ENCODE peak calls at places on chromosomes 2 and 18, in seven cellular contexts. One of them, this sample, is unnamed.

GRCh38 chr2:168090366-168091019 is 156.9 kb downstream of the STK39 start:
- DNase-seq in SK-N-SH: no peak
- DNase-seq in progenitor cell of endocrine pancreas: no peak
- DNase-seq in astrocyte of the cerebellum: no peak
- DNase-seq in BE2C: no peak
- DNase-seq in cardiac muscle cell: no peak
- DNase-seq in left lung: no peak
- DNase-seq in this sample: no peak

GRCh38 chr2:112229365-112229764 is 25.5 kb downstream of the ZC3H8 start:
- DNase-seq in SK-N-SH: no peak
- DNase-seq in left lung: no peak
- DNase-seq in progenitor cell of endocrine pancreas: no peak
- DNase-seq in cardiac muscle cell: no peak
- DNase-seq in BE2C: no peak
- DNase-seq in astrocyte of the cerebellum: no peak
- DNase-seq in this sample: no peak

GRCh38 chr2:179518891-179519290 is 254.3 kb upstream of the SESTD1 start:
- DNase-seq in astrocyte of the cerebellum: no peak
- DNase-seq in progenitor cell of endocrine pancreas: no peak
- DNase-seq in cardiac muscle cell: no peak
- DNase-seq in SK-N-SH: no peak
- DNase-seq in left lung: peak
- DNase-seq in BE2C: no peak
- DNase-seq in this sample: no peak

GRCh38 chr2:137968477-137969417 is 4.5 kb downstream of the HNMT start:
- DNase-seq in progenitor cell of endocrine pancreas: no peak
- DNase-seq in SK-N-SH: no peak
- DNase-seq in astrocyte of the cerebellum: no peak
- DNase-seq in left lung: no peak
- DNase-seq in BE2C: no peak
- DNase-seq in cardiac muscle cell: no peak
- DNase-seq in this sample: no peak

GRCh38 chr2:172884336-172884735 is 148.7 kb downstream of the RAPGEF4 start:
- DNase-seq in SK-N-SH: no peak
- DNase-seq in astrocyte of the cerebellum: no peak
- DNase-seq in left lung: no peak
- DNase-seq in BE2C: no peak
- DNase-seq in cardiac muscle cell: no peak
- DNase-seq in progenitor cell of endocrine pancreas: no peak
- DNase-seq in this sample: no peak

GRCh38 chr2:229917793-229918192 is 4.0 kb downstream of the TRIP12 start:
- DNase-seq in SK-N-SH: no peak
- DNase-seq in BE2C: no peak
- DNase-seq in astrocyte of the cerebellum: no peak
- DNase-seq in cardiac muscle cell: no peak
- DNase-seq in left lung: no peak
- DNase-seq in progenitor cell of endocrine pancreas: no peak
- DNase-seq in this sample: no peak

GRCh38 chr18:34942276-34942675 is 98.9 kb upstream of the MAPRE2 start:
- DNase-seq in astrocyte of the cerebellum: no peak
- DNase-seq in progenitor cell of endocrine pancreas: no peak
- DNase-seq in cardiac muscle cell: no peak
- DNase-seq in SK-N-SH: no peak
- DNase-seq in left lung: no peak
- DNase-seq in BE2C: no peak
- DNase-seq in this sample: no peak

GRCh38 chr18:8661754-8662573 is 43.4 kb upstream of the MTCL1 start:
- DNase-seq in progenitor cell of endocrine pancreas: no peak
- DNase-seq in astrocyte of the cerebellum: peak
- DNase-seq in left lung: no peak
- DNase-seq in cardiac muscle cell: peak
- DNase-seq in BE2C: peak
- DNase-seq in SK-N-SH: peak
- DNase-seq in this sample: peak

GRCh38 chr18:10748641-10749040 is 222.8 kb downstream of the NAPG start:
- DNase-seq in SK-N-SH: no peak
- DNase-seq in BE2C: no peak
- DNase-seq in astrocyte of the cerebellum: peak
- DNase-seq in left lung: no peak
- DNase-seq in cardiac muscle cell: no peak
- DNase-seq in progenitor cell of endocrine pancreas: no peak
- DNase-seq in this sample: no peak

GRCh38 chr18:35605686-35606417 is 24.3 kb downstream of the GALNT1 start:
- DNase-seq in BE2C: no peak
- DNase-seq in SK-N-SH: no peak
- DNase-seq in progenitor cell of endocrine pancreas: no peak
- DNase-seq in astrocyte of the cerebellum: no peak
- DNase-seq in left lung: no peak
- DNase-seq in cardiac muscle cell: no peak
- DNase-seq in this sample: no peak

GRCh38 chr2:54899576-54900200 is 150.6 kb downstream of the RTN4 start:
- DNase-seq in astrocyte of the cerebellum: peak
- DNase-seq in BE2C: no peak
- DNase-seq in left lung: no peak
- DNase-seq in progenitor cell of endocrine pancreas: no peak
- DNase-seq in cardiac muscle cell: peak
- DNase-seq in SK-N-SH: peak
- DNase-seq in this sample: no peak

GRCh38 chr2:32622570-32623310 is 5.1 kb upstream of the TTC27 start:
- DNase-seq in left lung: no peak
- DNase-seq in astrocyte of the cerebellum: no peak
- DNase-seq in cardiac muscle cell: no peak
- DNase-seq in SK-N-SH: no peak
- DNase-seq in progenitor cell of endocrine pancreas: no peak
- DNase-seq in BE2C: no peak
- DNase-seq in this sample: no peak

GRCh38 chr18:48670751-48671560 is 132.1 kb downstream of the CTIF start:
- DNase-seq in astrocyte of the cerebellum: no peak
- DNase-seq in BE2C: no peak
- DNase-seq in SK-N-SH: no peak
- DNase-seq in left lung: no peak
- DNase-seq in progenitor cell of endocrine pancreas: no peak
- DNase-seq in cardiac muscle cell: no peak
- DNase-seq in this sample: no peak

GRCh38 chr2:122598784-122599183 is 843.3 kb downstream of the TSN start:
- DNase-seq in cardiac muscle cell: no peak
- DNase-seq in progenitor cell of endocrine pancreas: no peak
- DNase-seq in astrocyte of the cerebellum: no peak
- DNase-seq in SK-N-SH: no peak
- DNase-seq in BE2C: no peak
- DNase-seq in left lung: no peak
- DNase-seq in this sample: no peak

GRCh38 chr18:69655816-69656215 is 255.1 kb downstream of the DOK6 start:
- DNase-seq in SK-N-SH: no peak
- DNase-seq in progenitor cell of endocrine pancreas: no peak
- DNase-seq in BE2C: no peak
- DNase-seq in astrocyte of the cerebellum: no peak
- DNase-seq in left lung: no peak
- DNase-seq in cardiac muscle cell: no peak
- DNase-seq in this sample: no peak

GRCh38 chr2:174522553-174522952 is 35.7 kb upstream of the GPR155 start:
- DNase-seq in cardiac muscle cell: no peak
- DNase-seq in left lung: no peak
- DNase-seq in progenitor cell of endocrine pancreas: no peak
- DNase-seq in SK-N-SH: peak
- DNase-seq in astrocyte of the cerebellum: no peak
- DNase-seq in BE2C: no peak
- DNase-seq in this sample: no peak

GRCh38 chr2:165902929-165903328 is 50.6 kb downstream of the TTC21B start:
- DNase-seq in left lung: no peak
- DNase-seq in BE2C: no peak
- DNase-seq in astrocyte of the cerebellum: peak
- DNase-seq in cardiac muscle cell: no peak
- DNase-seq in progenitor cell of endocrine pancreas: no peak
- DNase-seq in SK-N-SH: no peak
- DNase-seq in this sample: no peak

GRCh38 chr2:100205128-100205527 is 62.7 kb upstream of the AFF3 start:
- DNase-seq in left lung: no peak
- DNase-seq in cardiac muscle cell: no peak
- DNase-seq in SK-N-SH: no peak
- DNase-seq in BE2C: no peak
- DNase-seq in astrocyte of the cerebellum: no peak
- DNase-seq in progenitor cell of endocrine pancreas: no peak
- DNase-seq in this sample: no peak

GRCh38 chr2:26941486-26941885 is 29.0 kb upstream of the MAPRE3 start:
- DNase-seq in BE2C: peak
- DNase-seq in SK-N-SH: no peak
- DNase-seq in left lung: no peak
- DNase-seq in progenitor cell of endocrine pancreas: no peak
- DNase-seq in cardiac muscle cell: no peak
- DNase-seq in astrocyte of the cerebellum: no peak
- DNase-seq in this sample: no peak

GRCh38 chr2:189849550-189849949 is 65.3 kb downstream of the PMS1 start:
- DNase-seq in left lung: no peak
- DNase-seq in SK-N-SH: no peak
- DNase-seq in BE2C: no peak
- DNase-seq in cardiac muscle cell: no peak
- DNase-seq in astrocyte of the cerebellum: no peak
- DNase-seq in progenitor cell of endocrine pancreas: no peak
- DNase-seq in this sample: no peak

GRCh38 chr2:54755641-54756326 is 32.3 kb downstream of the EML6 start:
- DNase-seq in SK-N-SH: no peak
- DNase-seq in left lung: no peak
- DNase-seq in BE2C: no peak
- DNase-seq in astrocyte of the cerebellum: no peak
- DNase-seq in cardiac muscle cell: no peak
- DNase-seq in progenitor cell of endocrine pancreas: no peak
- DNase-seq in this sample: no peak

GRCh38 chr2:196260546-196260945 is 89.2 kb upstream of the STK17B start:
- DNase-seq in astrocyte of the cerebellum: no peak
- DNase-seq in progenitor cell of endocrine pancreas: no peak
- DNase-seq in cardiac muscle cell: no peak
- DNase-seq in BE2C: no peak
- DNase-seq in SK-N-SH: no peak
- DNase-seq in left lung: no peak
- DNase-seq in this sample: no peak

GRCh38 chr2:129336276-129336675 is 643.2 kb upstream of the RAB6C start:
- DNase-seq in SK-N-SH: no peak
- DNase-seq in BE2C: no peak
- DNase-seq in astrocyte of the cerebellum: no peak
- DNase-seq in cardiac muscle cell: no peak
- DNase-seq in progenitor cell of endocrine pancreas: no peak
- DNase-seq in left lung: no peak
- DNase-seq in this sample: no peak

GRCh38 chr2:35421485-35421884 is 934.1 kb upstream of the CRIM1 start:
- DNase-seq in astrocyte of the cerebellum: no peak
- DNase-seq in BE2C: no peak
- DNase-seq in progenitor cell of endocrine pancreas: no peak
- DNase-seq in SK-N-SH: no peak
- DNase-seq in left lung: no peak
- DNase-seq in cardiac muscle cell: no peak
- DNase-seq in this sample: no peak

DNA sequence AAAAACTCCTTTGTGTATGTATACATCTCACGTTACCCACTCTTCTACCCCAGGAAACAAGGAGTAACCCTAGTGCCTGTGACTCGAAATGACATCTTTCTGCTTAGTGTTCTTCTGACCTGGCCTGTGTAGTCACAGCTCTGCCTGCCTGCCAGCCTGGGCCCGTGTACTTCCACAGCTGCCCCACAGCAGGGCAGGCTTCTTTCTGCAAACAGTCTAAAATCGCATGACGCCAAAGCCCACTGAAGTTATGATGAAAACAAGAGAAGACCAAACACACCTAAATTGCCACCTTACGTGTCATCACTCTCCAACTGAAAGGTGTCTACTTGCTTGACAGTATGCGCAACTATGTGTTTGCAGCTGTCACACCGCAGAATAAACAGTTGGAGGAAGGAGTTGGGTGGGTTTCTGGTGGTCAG is 1.5 kb downstream of the GAREM1 start:
- DNase-seq in progenitor cell of endocrine pancreas: no peak
- DNase-seq in left lung: no peak
- DNase-seq in astrocyte of the cerebellum: no peak
- DNase-seq in SK-N-SH: peak
- DNase-seq in cardiac muscle cell: peak
- DNase-seq in BE2C: no peak
- DNase-seq in this sample: peak
- TF ChIP-seq CTCF in progenitor cell of endocrine pancreas: peak
- TF ChIP-seq CTCF in left lung: peak
- TF ChIP-seq CTCF in astrocyte of the cerebellum: peak
- TF ChIP-seq CTCF in SK-N-SH: peak
- TF ChIP-seq CTCF in cardiac muscle cell: peak
- TF ChIP-seq CTCF in BE2C: no peak
- TF ChIP-seq CTCF in this sample: no peak

GRCh38 chr18:14074187-14074586 is 58.0 kb downstream of the ZNF519 start:
- DNase-seq in SK-N-SH: peak
- DNase-seq in progenitor cell of endocrine pancreas: no peak
- DNase-seq in left lung: no peak
- DNase-seq in BE2C: no peak
- DNase-seq in cardiac muscle cell: no peak
- DNase-seq in astrocyte of the cerebellum: no peak
- DNase-seq in this sample: no peak

DNA sequence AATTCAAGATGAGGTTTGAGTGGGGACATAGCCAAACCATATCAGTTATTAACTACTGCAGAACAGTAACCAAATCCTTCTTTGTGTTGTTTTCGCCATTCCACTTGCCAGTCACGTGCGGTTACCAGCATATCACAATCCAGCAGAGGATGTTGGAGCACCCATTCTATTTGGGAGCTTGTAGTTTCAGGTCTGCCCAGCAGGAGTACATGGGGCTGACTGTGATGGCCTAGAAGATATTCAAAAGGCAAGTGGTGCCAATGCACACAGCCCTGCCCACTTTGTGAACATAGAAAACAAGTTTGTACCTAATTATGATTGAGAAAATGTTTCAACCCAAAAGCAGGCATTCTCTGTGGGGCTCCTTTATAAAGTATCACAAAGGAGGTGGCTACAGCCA is 57.0 kb downstream of the ZNF519 start:
- DNase-seq in SK-N-SH: no peak
- DNase-seq in BE2C: no peak
- DNase-seq in cardiac muscle cell: no peak
- DNase-seq in astrocyte of the cerebellum: no peak
- DNase-seq in progenitor cell of endocrine pancreas: no peak
- DNase-seq in left lung: no peak
- DNase-seq in this sample: no peak
- TF ChIP-seq CTCF in SK-N-SH: no peak
- TF ChIP-seq CTCF in BE2C: no peak
- TF ChIP-seq CTCF in cardiac muscle cell: no peak
- TF ChIP-seq CTCF in astrocyte of the cerebellum: no peak
- TF ChIP-seq CTCF in progenitor cell of endocrine pancreas: peak
- TF ChIP-seq CTCF in left lung: no peak
- TF ChIP-seq CTCF in this sample: no peak

DNA sequence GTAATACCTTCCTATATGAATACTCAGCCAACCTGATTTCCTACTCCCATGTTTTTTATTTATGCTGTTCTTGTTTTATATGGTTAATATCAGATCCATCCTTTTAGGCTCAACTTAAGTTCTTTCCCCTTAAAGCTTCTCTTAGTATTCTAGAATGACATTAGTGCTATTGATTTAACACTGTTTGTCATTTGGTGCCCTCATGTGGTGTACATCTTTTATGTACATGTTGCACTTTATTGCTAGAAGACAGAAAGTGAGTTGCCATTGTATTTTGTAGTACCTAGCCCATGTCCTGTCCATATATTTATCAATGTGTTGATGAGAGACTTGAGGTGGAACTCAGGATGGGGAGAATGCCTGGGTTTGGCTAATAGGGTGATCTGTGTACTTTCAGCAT is 2.5 kb downstream of the HTRA2 start:
- DNase-seq in progenitor cell of endocrine pancreas: no peak
- DNase-seq in astrocyte of the cerebellum: no peak
- DNase-seq in left lung: no peak
- DNase-seq in BE2C: no peak
- DNase-seq in cardiac muscle cell: no peak
- DNase-seq in SK-N-SH: no peak
- DNase-seq in this sample: no peak
- TF ChIP-seq CTCF in progenitor cell of endocrine pancreas: peak
- TF ChIP-seq CTCF in astrocyte of the cerebellum: no peak
- TF ChIP-seq CTCF in left lung: no peak
- TF ChIP-seq CTCF in BE2C: peak
- TF ChIP-seq CTCF in cardiac muscle cell: peak
- TF ChIP-seq CTCF in SK-N-SH: peak
- TF ChIP-seq CTCF in this sample: no peak

GRCh38 chr2:23555944-23556343 is 171.0 kb downstream of the KLHL29 start:
- DNase-seq in left lung: no peak
- DNase-seq in progenitor cell of endocrine pancreas: no peak
- DNase-seq in SK-N-SH: no peak
- DNase-seq in BE2C: no peak
- DNase-seq in cardiac muscle cell: no peak
- DNase-seq in astrocyte of the cerebellum: no peak
- DNase-seq in this sample: no peak
- TF ChIP-seq CTCF in left lung: no peak
- TF ChIP-seq CTCF in progenitor cell of endocrine pancreas: no peak
- TF ChIP-seq CTCF in SK-N-SH: no peak
- TF ChIP-seq CTCF in BE2C: no peak
- TF ChIP-seq CTCF in cardiac muscle cell: no peak
- TF ChIP-seq CTCF in astrocyte of the cerebellum: no peak
- TF ChIP-seq CTCF in this sample: no peak